ENCODE peak calls at places on chromosomes 2 and 18, in six cellular contexts. B, X, G, J, W and Q are unnamed samples.

GRCh38 chr2:72116081-72116533 is 31.6 kb downstream of the CYP26B1 start:
- DNase-seq in B (no peak), X (no peak), G (no peak), J (no peak), W (peak; percentile 9), Q (no peak)

GRCh38 chr2:36733215-36733614 is 36.7 kb downstream of the VIT start:
- DNase-seq in B (no peak), X (peak; percentile 27), G (no peak), J (no peak), W (no peak), Q (no peak)

GRCh38 chr18:26894006-26894405 is 28.5 kb upstream of the AQP4 start:
- DNase-seq in B (no peak), X (no peak), G (no peak), J (no peak), W (no peak), Q (no peak)

GRCh38 chr2:139296672-139297209 is 516.6 kb upstream of the NXPH2 start:
- DNase-seq in B (no peak), X (no peak), G (no peak), J (no peak), W (no peak), Q (no peak)

GRCh38 chr18:7617738-7618422 is 50.8 kb downstream of the PTPRM start:
- DNase-seq in B (peak; percentile 99), X (peak; percentile 93), G (peak; percentile 89), J (peak; percentile 65), W (peak; percentile 72), Q (peak; percentile 91)

GRCh38 chr2:47072018-47072691 is 83.0 kb downstream of the STPG4 start:
- DNase-seq in B (peak; percentile 98), X (peak; percentile 97), G (no peak), J (peak; percentile 92), W (no peak), Q (peak; percentile 91)

GRCh38 chr2:60948926-60949579 is 67.7 kb downstream of the REL start:
- DNase-seq in B (no peak), X (peak; percentile 52), G (no peak), J (no peak), W (peak; percentile 31), Q (peak; percentile 56)

GRCh38 chr2:28527196-28527595 is 31.3 kb downstream of the PLB1 start:
- DNase-seq in B (no peak), X (no peak), G (no peak), J (no peak), W (no peak), Q (no peak)

GRCh38 chr2:81078631-81079030 is 774.1 kb upstream of the LRRTM1 start:
- DNase-seq in B (no peak), X (no peak), G (no peak), J (no peak), W (no peak), Q (no peak)

GRCh38 chr2:58834404-58834803 is 593.3 kb upstream of the FANCL start:
- DNase-seq in B (peak; percentile 24), X (peak; percentile 9), G (peak; percentile 30), J (no peak), W (peak; percentile 49), Q (peak; percentile 34)

GRCh38 chr2:222319576-222320440 is 21.0 kb upstream of the PAX3 start:
- DNase-seq in B (no peak), X (no peak), G (no peak), J (no peak), W (peak; percentile 9), Q (no peak)

GRCh38 chr2:145015561-145015960 is 495.6 kb upstream of the ZEB2 start:
- DNase-seq in B (no peak), X (peak; percentile 45), G (no peak), J (no peak), W (no peak), Q (peak; percentile 48)

GRCh38 chr2:171235262-171235881 is 74.7 kb upstream of the TLK1 start:
- DNase-seq in B (no peak), X (no peak), G (no peak), J (no peak), W (no peak), Q (no peak)

GRCh38 chr18:48838921-48839818 is 111.6 kb downstream of the SMAD7 start:
- DNase-seq in B (peak; percentile 82), X (peak; percentile 70), G (peak; percentile 62), J (no peak), W (peak; percentile 67), Q (peak; percentile 76)

GRCh38 chr18:36275561-36275960 is 22.0 kb upstream of the FHOD3 start:
- DNase-seq in B (no peak), X (no peak), G (no peak), J (no peak), W (no peak), Q (no peak)
- TF ChIP-seq CTCF in B (no peak), X (no peak), G (no peak), J (no peak), W (no peak), Q (no peak)

GRCh38 chr2:9205481-9205880 is 1.1 kb upstream of the ASAP2 start:
- DNase-seq in B (no peak), X (no peak), G (no peak), J (no peak), W (no peak), Q (no peak)
- H3K4me3 ChIP-seq in B (peak overlapping the region; percentile 57), X (peak overlapping the region; percentile 92), G (peak overlapping the region; percentile 48), J (no peak overlapping the region), W (peak overlapping the region; percentile 62), Q (no peak overlapping the region)

DNA sequence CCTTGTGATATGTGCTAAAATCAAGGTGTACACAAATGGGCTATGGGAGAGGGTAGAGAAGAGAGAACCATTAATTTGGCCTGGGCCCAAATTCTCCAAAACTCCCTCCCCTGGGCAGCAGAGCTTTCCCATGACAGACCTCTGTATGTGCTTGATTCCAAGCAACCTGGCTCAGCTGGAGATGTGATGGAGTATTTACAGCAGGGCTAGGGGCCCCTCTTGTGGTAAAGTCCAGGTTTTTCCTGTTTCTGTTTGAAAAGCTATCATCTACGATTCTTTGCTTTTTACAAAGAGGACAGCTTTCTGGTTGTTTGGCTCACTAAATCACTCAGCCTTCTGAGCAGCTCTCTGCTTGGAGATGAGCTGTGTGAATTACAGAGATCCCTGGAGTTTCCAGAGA is 40.3 kb downstream of the KCNS3 start:
- DNase-seq in B (no peak), X (no peak), G (no peak), J (no peak), W (peak; percentile 45), Q (peak; percentile 24)
- TF ChIP-seq CTCF in B (no peak), X (no peak), G (no peak), J (no peak), W (peak; percentile 42), Q (peak; percentile 30)

DNA sequence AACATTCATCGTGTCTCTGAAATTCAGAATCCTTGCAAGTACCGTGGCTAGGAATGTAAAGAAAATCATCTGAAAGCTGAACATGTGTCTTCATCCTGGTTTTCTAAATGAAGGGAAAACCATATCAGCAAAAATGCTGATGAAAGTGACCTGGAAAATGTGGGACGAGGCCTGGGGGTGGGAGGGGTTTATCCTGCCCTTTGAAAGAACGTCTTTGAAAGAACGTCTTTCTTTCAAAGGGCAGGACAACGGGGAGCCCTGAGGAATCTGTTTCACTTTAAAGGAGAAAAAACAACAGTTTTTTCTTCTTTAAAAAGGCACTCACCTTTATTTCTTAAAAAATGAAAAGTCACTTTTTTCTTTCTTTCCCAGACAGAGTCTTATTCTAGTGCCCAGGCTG is 185.2 kb downstream of the ALPK2 start:
- DNase-seq in B (no peak), X (no peak), G (no peak), J (no peak), W (no peak), Q (no peak)
- H3K4me3 ChIP-seq in B (no peak overlapping the region), X (no peak overlapping the region), G (no peak overlapping the region), J (no peak overlapping the region), W (no peak overlapping the region), Q (no peak overlapping the region)

DNA sequence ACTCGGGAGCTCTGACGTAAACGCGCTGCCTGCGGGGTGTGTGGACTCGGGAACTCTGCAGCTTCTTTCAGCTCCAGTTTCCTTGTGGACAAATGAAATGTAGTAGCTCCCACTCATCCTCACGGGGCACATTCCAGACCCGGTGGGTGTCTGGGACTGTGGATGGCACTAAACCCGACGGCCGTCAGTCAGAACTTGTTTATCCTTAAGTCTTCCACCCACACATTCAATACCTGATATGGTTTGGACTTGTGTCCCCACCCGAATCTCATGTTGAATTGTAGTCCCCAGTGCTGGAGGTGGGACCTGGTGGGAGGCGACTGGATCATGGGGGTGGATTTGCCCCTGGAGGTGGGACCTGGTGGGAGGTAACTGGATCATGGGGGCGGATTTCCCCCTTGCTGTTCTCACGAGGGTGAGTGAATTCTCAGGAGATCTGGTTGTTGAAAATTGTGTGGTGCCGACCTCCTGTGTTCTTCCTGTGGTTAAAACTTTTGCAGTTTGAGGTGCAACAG is 81.2 kb upstream of the SNTG2 start:
- DNase-seq in B (no peak), X (no peak), G (no peak), J (no peak), W (peak; percentile 7), Q (no peak)
- TF ChIP-seq CTCF in B (no peak), X (no peak), G (no peak), J (no peak), W (no peak), Q (no peak)

GRCh38 chr2:75340560-75340959 is 141.2 kb upstream of the TACR1 start:
- DNase-seq in B (peak; percentile 46), X (no peak), G (no peak), J (no peak), W (no peak), Q (no peak)
- H3K4me3 ChIP-seq in B (no peak overlapping the region), X (no peak overlapping the region), G (no peak overlapping the region), J (no peak overlapping the region), W (no peak overlapping the region), Q (no peak overlapping the region)

GRCh38 chr2:43842866-43843226 is 4.1 kb downstream of the ABCG8 start:
- DNase-seq in B (no peak), X (no peak), G (no peak), J (no peak), W (no peak), Q (no peak)
- TF ChIP-seq CTCF in B (no peak), X (no peak), G (no peak), J (no peak), W (no peak), Q (no peak)